ENCODE peak calls at places on chromosome 12, in eight cellular contexts. One of them, this sample, is unnamed.

GRCh38 chr12:60335765-60336164 is 739.9 kb downstream of the SLC16A7 start:
- DNase-seq in sigmoid colon: no peak
- DNase-seq in NB4: no peak
- DNase-seq in spleen: no peak
- DNase-seq in adrenal gland: no peak
- DNase-seq in A549: peak
- DNase-seq in uterus: no peak
- DNase-seq in breast epithelium: no peak
- DNase-seq in this sample: no peak

GRCh38 chr12:116813271-116814041 is 67.8 kb downstream of the HRK start:
- DNase-seq in adrenal gland: no peak
- DNase-seq in breast epithelium: peak
- DNase-seq in NB4: no peak
- DNase-seq in A549: no peak
- DNase-seq in spleen: no peak
- DNase-seq in sigmoid colon: no peak
- DNase-seq in uterus: no peak
- DNase-seq in this sample: no peak

GRCh38 chr12:13071305-13072280 is 27.4 kb downstream of the FAM234B start:
- DNase-seq in sigmoid colon: no peak
- DNase-seq in spleen: no peak
- DNase-seq in A549: no peak
- DNase-seq in uterus: no peak
- DNase-seq in adrenal gland: no peak
- DNase-seq in breast epithelium: no peak
- DNase-seq in NB4: no peak
- DNase-seq in this sample: no peak

GRCh38 chr12:72901685-72902084 is 629.5 kb downstream of the TRHDE start:
- DNase-seq in spleen: no peak
- DNase-seq in A549: no peak
- DNase-seq in NB4: no peak
- DNase-seq in adrenal gland: no peak
- DNase-seq in breast epithelium: no peak
- DNase-seq in uterus: no peak
- DNase-seq in sigmoid colon: no peak
- DNase-seq in this sample: no peak

GRCh38 chr12:102824218-102824835 is 92.7 kb downstream of the PAH start:
- DNase-seq in sigmoid colon: no peak
- DNase-seq in uterus: no peak
- DNase-seq in A549: peak
- DNase-seq in spleen: peak
- DNase-seq in adrenal gland: peak
- DNase-seq in NB4: peak
- DNase-seq in breast epithelium: no peak
- DNase-seq in this sample: peak

GRCh38 chr12:108135627-108136026 is 6.5 kb downstream of the WSCD2 start:
- DNase-seq in NB4: no peak
- DNase-seq in uterus: no peak
- DNase-seq in adrenal gland: no peak
- DNase-seq in spleen: no peak
- DNase-seq in A549: no peak
- DNase-seq in sigmoid colon: no peak
- DNase-seq in breast epithelium: no peak
- DNase-seq in this sample: no peak

GRCh38 chr12:20830456-20830855 is 20.0 kb downstream of the SLCO1B3 start:
- DNase-seq in A549: peak
- DNase-seq in breast epithelium: no peak
- DNase-seq in spleen: no peak
- DNase-seq in adrenal gland: no peak
- DNase-seq in uterus: no peak
- DNase-seq in sigmoid colon: no peak
- DNase-seq in NB4: no peak
- DNase-seq in this sample: no peak

GRCh38 chr12:23484238-23484637 is 465.2 kb downstream of the SOX5 start:
- DNase-seq in uterus: no peak
- DNase-seq in adrenal gland: no peak
- DNase-seq in A549: no peak
- DNase-seq in NB4: no peak
- DNase-seq in sigmoid colon: no peak
- DNase-seq in spleen: no peak
- DNase-seq in breast epithelium: no peak
- DNase-seq in this sample: no peak

GRCh38 chr12:94372379-94372930 is 87.2 kb downstream of the CEP83 start:
- DNase-seq in breast epithelium: no peak
- DNase-seq in A549: no peak
- DNase-seq in uterus: no peak
- DNase-seq in spleen: no peak
- DNase-seq in sigmoid colon: no peak
- DNase-seq in adrenal gland: no peak
- DNase-seq in NB4: no peak
- DNase-seq in this sample: no peak

GRCh38 chr12:124469193-124469888 is 98.1 kb downstream of the NCOR2 start:
- DNase-seq in breast epithelium: no peak
- DNase-seq in NB4: peak
- DNase-seq in sigmoid colon: no peak
- DNase-seq in uterus: no peak
- DNase-seq in A549: peak
- DNase-seq in adrenal gland: no peak
- DNase-seq in spleen: no peak
- DNase-seq in this sample: no peak

GRCh38 chr12:88559199-88559598 is 21.1 kb downstream of the KITLG start:
- DNase-seq in breast epithelium: no peak
- DNase-seq in adrenal gland: no peak
- DNase-seq in A549: no peak
- DNase-seq in NB4: no peak
- DNase-seq in sigmoid colon: no peak
- DNase-seq in spleen: no peak
- DNase-seq in uterus: no peak
- DNase-seq in this sample: no peak

GRCh38 chr12:85468356-85469157 is 188.5 kb downstream of the ALX1 start:
- DNase-seq in breast epithelium: peak
- DNase-seq in A549: peak
- DNase-seq in NB4: peak
- DNase-seq in spleen: no peak
- DNase-seq in sigmoid colon: no peak
- DNase-seq in adrenal gland: peak
- DNase-seq in uterus: no peak
- DNase-seq in this sample: peak

GRCh38 chr12:9731393-9731792 is 1.5 kb downstream of the CLECL1 start:
- DNase-seq in sigmoid colon: no peak
- DNase-seq in breast epithelium: no peak
- DNase-seq in NB4: no peak
- DNase-seq in A549: no peak
- DNase-seq in spleen: no peak
- DNase-seq in uterus: no peak
- DNase-seq in adrenal gland: no peak
- DNase-seq in this sample: no peak

GRCh38 chr12:27615331-27615891 is 80.8 kb upstream of the REP15 start:
- DNase-seq in uterus: no peak
- DNase-seq in NB4: no peak
- DNase-seq in sigmoid colon: no peak
- DNase-seq in A549: peak
- DNase-seq in adrenal gland: no peak
- DNase-seq in breast epithelium: no peak
- DNase-seq in spleen: no peak
- DNase-seq in this sample: no peak

GRCh38 chr12:26318661-26319068 is 123.3 kb downstream of the SSPN start:
- DNase-seq in breast epithelium: peak
- DNase-seq in adrenal gland: peak
- DNase-seq in NB4: peak
- DNase-seq in A549: no peak
- DNase-seq in sigmoid colon: peak
- DNase-seq in uterus: peak
- DNase-seq in spleen: no peak
- DNase-seq in this sample: peak

GRCh38 chr12:109467978-109468676 is 9.0 kb downstream of the KCTD10 start:
- DNase-seq in NB4: peak
- DNase-seq in breast epithelium: no peak
- DNase-seq in spleen: no peak
- DNase-seq in uterus: no peak
- DNase-seq in adrenal gland: no peak
- DNase-seq in A549: no peak
- DNase-seq in sigmoid colon: no peak
- DNase-seq in this sample: no peak

GRCh38 chr12:70920251-70920851 is at the start of gene PTPRR:
- DNase-seq in uterus: no peak
- DNase-seq in NB4: no peak
- DNase-seq in spleen: no peak
- DNase-seq in adrenal gland: no peak
- DNase-seq in A549: no peak
- DNase-seq in breast epithelium: no peak
- DNase-seq in sigmoid colon: no peak
- DNase-seq in this sample: no peak

GRCh38 chr12:57522887-57523705 is 472 bp downstream of the MBD6 start:
- DNase-seq in NB4: peak
- DNase-seq in uterus: peak
- DNase-seq in sigmoid colon: peak
- DNase-seq in A549: peak
- DNase-seq in breast epithelium: peak
- DNase-seq in adrenal gland: peak
- DNase-seq in spleen: peak
- DNase-seq in this sample: peak
- TF ChIP-seq POLR2A in NB4: no peak
- TF ChIP-seq POLR2A in uterus: no peak
- TF ChIP-seq POLR2A in sigmoid colon: no peak
- TF ChIP-seq POLR2A in A549: peak
- TF ChIP-seq POLR2A in breast epithelium: no peak
- TF ChIP-seq POLR2A in adrenal gland: no peak
- TF ChIP-seq POLR2A in spleen: peak
- TF ChIP-seq POLR2A in this sample: peak

GRCh38 chr12:47790676-47791350 is 17.8 kb downstream of the SLC48A1 start:
- DNase-seq in uterus: no peak
- DNase-seq in adrenal gland: no peak
- DNase-seq in sigmoid colon: no peak
- DNase-seq in A549: no peak
- DNase-seq in breast epithelium: no peak
- DNase-seq in spleen: no peak
- DNase-seq in NB4: no peak
- DNase-seq in this sample: no peak

GRCh38 chr12:47791351-47791746 is 18.3 kb downstream of the SLC48A1 start:
- DNase-seq in sigmoid colon: no peak
- DNase-seq in spleen: peak
- DNase-seq in breast epithelium: no peak
- DNase-seq in adrenal gland: no peak
- DNase-seq in uterus: no peak
- DNase-seq in A549: no peak
- DNase-seq in NB4: no peak
- DNase-seq in this sample: no peak

GRCh38 chr12:47789712-47790489 is 16.9 kb downstream of the SLC48A1 start:
- DNase-seq in A549: no peak
- DNase-seq in breast epithelium: no peak
- DNase-seq in NB4: no peak
- DNase-seq in uterus: no peak
- DNase-seq in spleen: no peak
- DNase-seq in adrenal gland: no peak
- DNase-seq in sigmoid colon: no peak
- DNase-seq in this sample: no peak

GRCh38 chr12:47793015-47793681 is 20.1 kb downstream of the SLC48A1 start:
- DNase-seq in breast epithelium: no peak
- DNase-seq in uterus: no peak
- DNase-seq in adrenal gland: no peak
- DNase-seq in spleen: no peak
- DNase-seq in NB4: no peak
- DNase-seq in A549: no peak
- DNase-seq in sigmoid colon: no peak
- DNase-seq in this sample: no peak

GRCh38 chr12:47791874-47792273 is 18.8 kb downstream of the SLC48A1 start:
- DNase-seq in sigmoid colon: no peak
- DNase-seq in spleen: peak
- DNase-seq in uterus: no peak
- DNase-seq in NB4: no peak
- DNase-seq in adrenal gland: no peak
- DNase-seq in breast epithelium: no peak
- DNase-seq in A549: no peak
- DNase-seq in this sample: no peak
- TF ChIP-seq POLR2A in sigmoid colon: no peak
- TF ChIP-seq POLR2A in spleen: no peak
- TF ChIP-seq POLR2A in uterus: no peak
- TF ChIP-seq POLR2A in NB4: no peak
- TF ChIP-seq POLR2A in adrenal gland: no peak
- TF ChIP-seq POLR2A in breast epithelium: no peak
- TF ChIP-seq POLR2A in A549: no peak
- TF ChIP-seq POLR2A in this sample: no peak

GRCh38 chr12:121132601-121133481 is at the start of gene P2RX7:
- DNase-seq in spleen: peak
- DNase-seq in uterus: peak
- DNase-seq in NB4: peak
- DNase-seq in adrenal gland: peak
- DNase-seq in breast epithelium: peak
- DNase-seq in A549: peak
- DNase-seq in sigmoid colon: peak
- DNase-seq in this sample: peak
- TF ChIP-seq POLR2A in spleen: no peak
- TF ChIP-seq POLR2A in uterus: peak
- TF ChIP-seq POLR2A in NB4: no peak
- TF ChIP-seq POLR2A in adrenal gland: peak
- TF ChIP-seq POLR2A in breast epithelium: no peak
- TF ChIP-seq POLR2A in A549: no peak
- TF ChIP-seq POLR2A in sigmoid colon: no peak
- TF ChIP-seq POLR2A in this sample: peak

GRCh38 chr12:48925218-48925871 is at the start of gene FKBP11:
- DNase-seq in adrenal gland: peak
- DNase-seq in A549: peak
- DNase-seq in spleen: peak
- DNase-seq in NB4: no peak
- DNase-seq in uterus: peak
- DNase-seq in sigmoid colon: peak
- DNase-seq in breast epithelium: peak
- DNase-seq in this sample: peak
- TF ChIP-seq POLR2A in adrenal gland: peak
- TF ChIP-seq POLR2A in A549: peak
- TF ChIP-seq POLR2A in spleen: peak
- TF ChIP-seq POLR2A in NB4: no peak
- TF ChIP-seq POLR2A in uterus: no peak
- TF ChIP-seq POLR2A in sigmoid colon: no peak
- TF ChIP-seq POLR2A in breast epithelium: peak
- TF ChIP-seq POLR2A in this sample: no peak

GRCh38 chr12:46371718-46372130 is 849 bp downstream of the SLC38A2 start:
- DNase-seq in breast epithelium: peak
- DNase-seq in uterus: peak
- DNase-seq in adrenal gland: peak
- DNase-seq in NB4: peak
- DNase-seq in spleen: peak
- DNase-seq in A549: peak
- DNase-seq in sigmoid colon: peak
- DNase-seq in this sample: no peak
- TF ChIP-seq POLR2A in breast epithelium: no peak
- TF ChIP-seq POLR2A in uterus: no peak
- TF ChIP-seq POLR2A in adrenal gland: peak
- TF ChIP-seq POLR2A in NB4: no peak
- TF ChIP-seq POLR2A in spleen: no peak
- TF ChIP-seq POLR2A in A549: peak
- TF ChIP-seq POLR2A in sigmoid colon: no peak
- TF ChIP-seq POLR2A in this sample: no peak

GRCh38 chr12:57575771-57576612 is 15.0 kb upstream of the PIP4K2C start:
- DNase-seq in uterus: no peak
- DNase-seq in breast epithelium: no peak
- DNase-seq in sigmoid colon: no peak
- DNase-seq in spleen: no peak
- DNase-seq in NB4: no peak
- DNase-seq in A549: no peak
- DNase-seq in adrenal gland: no peak
- DNase-seq in this sample: no peak
- TF ChIP-seq POLR2A in uterus: no peak
- TF ChIP-seq POLR2A in breast epithelium: no peak
- TF ChIP-seq POLR2A in sigmoid colon: no peak
- TF ChIP-seq POLR2A in spleen: no peak
- TF ChIP-seq POLR2A in NB4: no peak
- TF ChIP-seq POLR2A in A549: no peak
- TF ChIP-seq POLR2A in adrenal gland: no peak
- TF ChIP-seq POLR2A in this sample: no peak

This sample was measured in ovary.